ENCODE peak calls at places on chromosomes 3 and 15, in nine cellular contexts. One of them, this sample, is unnamed.

GRCh38 chr3:53464424-53464823 is 30.0 kb upstream of the CACNA1D start:
- DNase-seq in astrocyte: no peak
- DNase-seq in cerebellar cortex: no peak
- DNase-seq in G401: no peak
- DNase-seq in CD4-positive, alpha-beta T cell: no peak
- DNase-seq in tibial artery: no peak
- DNase-seq in naive B cell: no peak
- DNase-seq in stimulated activated CD8-positive, alpha-beta memory T cell treated with anti-CD3 and anti-CD28 coated beads, Interleukin-4, amount 100 ng/mL, for 1 hour: no peak
- DNase-seq in GM12865: no peak
- DNase-seq in this sample: no peak

GRCh38 chr3:100954990-100955389 is 38.2 kb downstream of the ABI3BP start:
- DNase-seq in astrocyte: peak
- DNase-seq in cerebellar cortex: no peak
- DNase-seq in G401: no peak
- DNase-seq in CD4-positive, alpha-beta T cell: no peak
- DNase-seq in tibial artery: peak
- DNase-seq in naive B cell: no peak
- DNase-seq in stimulated activated CD8-positive, alpha-beta memory T cell treated with anti-CD3 and anti-CD28 coated beads, Interleukin-4, amount 100 ng/mL, for 1 hour: no peak
- DNase-seq in GM12865: no peak
- DNase-seq in this sample: peak

GRCh38 chr3:37626722-37627565 is 234.7 kb upstream of the CTDSPL start:
- DNase-seq in astrocyte: no peak
- DNase-seq in cerebellar cortex: no peak
- DNase-seq in G401: no peak
- DNase-seq in CD4-positive, alpha-beta T cell: no peak
- DNase-seq in tibial artery: no peak
- DNase-seq in naive B cell: no peak
- DNase-seq in stimulated activated CD8-positive, alpha-beta memory T cell treated with anti-CD3 and anti-CD28 coated beads, Interleukin-4, amount 100 ng/mL, for 1 hour: no peak
- DNase-seq in GM12865: no peak
- DNase-seq in this sample: no peak

GRCh38 chr3:187833799-187834578 is 88.7 kb upstream of the BCL6 start:
- DNase-seq in astrocyte: no peak
- DNase-seq in cerebellar cortex: no peak
- DNase-seq in G401: no peak
- DNase-seq in CD4-positive, alpha-beta T cell: no peak
- DNase-seq in tibial artery: no peak
- DNase-seq in naive B cell: no peak
- DNase-seq in stimulated activated CD8-positive, alpha-beta memory T cell treated with anti-CD3 and anti-CD28 coated beads, Interleukin-4, amount 100 ng/mL, for 1 hour: no peak
- DNase-seq in GM12865: peak
- DNase-seq in this sample: no peak

GRCh38 chr15:82966671-82967071 is 14.2 kb upstream of the HOMER2 start:
- DNase-seq in astrocyte: no peak
- DNase-seq in cerebellar cortex: no peak
- DNase-seq in G401: no peak
- DNase-seq in CD4-positive, alpha-beta T cell: no peak
- DNase-seq in tibial artery: no peak
- DNase-seq in naive B cell: no peak
- DNase-seq in stimulated activated CD8-positive, alpha-beta memory T cell treated with anti-CD3 and anti-CD28 coated beads, Interleukin-4, amount 100 ng/mL, for 1 hour: no peak
- DNase-seq in GM12865: peak
- DNase-seq in this sample: no peak

GRCh38 chr3:135926664-135927063 is 38.9 kb upstream of the PPP2R3A start:
- DNase-seq in astrocyte: no peak
- DNase-seq in cerebellar cortex: no peak
- DNase-seq in G401: no peak
- DNase-seq in CD4-positive, alpha-beta T cell: no peak
- DNase-seq in tibial artery: no peak
- DNase-seq in naive B cell: no peak
- DNase-seq in stimulated activated CD8-positive, alpha-beta memory T cell treated with anti-CD3 and anti-CD28 coated beads, Interleukin-4, amount 100 ng/mL, for 1 hour: no peak
- DNase-seq in GM12865: no peak
- DNase-seq in this sample: no peak

GRCh38 chr3:128616516-128617269 is 33.9 kb downstream of the RPN1 start:
- DNase-seq in astrocyte: no peak
- DNase-seq in cerebellar cortex: no peak
- DNase-seq in G401: no peak
- DNase-seq in CD4-positive, alpha-beta T cell: no peak
- DNase-seq in tibial artery: no peak
- DNase-seq in naive B cell: no peak
- DNase-seq in stimulated activated CD8-positive, alpha-beta memory T cell treated with anti-CD3 and anti-CD28 coated beads, Interleukin-4, amount 100 ng/mL, for 1 hour: no peak
- DNase-seq in GM12865: no peak
- DNase-seq in this sample: no peak

GRCh38 chr15:68655686-68656437 is 77.1 kb downstream of the CORO2B start:
- DNase-seq in astrocyte: no peak
- DNase-seq in cerebellar cortex: no peak
- DNase-seq in G401: no peak
- DNase-seq in CD4-positive, alpha-beta T cell: no peak
- DNase-seq in tibial artery: peak
- DNase-seq in naive B cell: no peak
- DNase-seq in stimulated activated CD8-positive, alpha-beta memory T cell treated with anti-CD3 and anti-CD28 coated beads, Interleukin-4, amount 100 ng/mL, for 1 hour: no peak
- DNase-seq in GM12865: no peak
- DNase-seq in this sample: no peak

GRCh38 chr3:149908558-149908957 is 62.1 kb downstream of the PFN2 start:
- DNase-seq in astrocyte: no peak
- DNase-seq in cerebellar cortex: no peak
- DNase-seq in G401: no peak
- DNase-seq in CD4-positive, alpha-beta T cell: no peak
- DNase-seq in tibial artery: no peak
- DNase-seq in naive B cell: no peak
- DNase-seq in stimulated activated CD8-positive, alpha-beta memory T cell treated with anti-CD3 and anti-CD28 coated beads, Interleukin-4, amount 100 ng/mL, for 1 hour: no peak
- DNase-seq in GM12865: no peak
- DNase-seq in this sample: no peak

GRCh38 chr3:134428396-134428795 is 54.1 kb upstream of the AMOTL2 start:
- DNase-seq in astrocyte: peak
- DNase-seq in cerebellar cortex: no peak
- DNase-seq in G401: no peak
- DNase-seq in CD4-positive, alpha-beta T cell: no peak
- DNase-seq in tibial artery: no peak
- DNase-seq in naive B cell: no peak
- DNase-seq in stimulated activated CD8-positive, alpha-beta memory T cell treated with anti-CD3 and anti-CD28 coated beads, Interleukin-4, amount 100 ng/mL, for 1 hour: no peak
- DNase-seq in GM12865: no peak
- DNase-seq in this sample: no peak

GRCh38 chr3:188164248-188164687 is 10.3 kb downstream of the LPP start:
- DNase-seq in astrocyte: no peak
- DNase-seq in cerebellar cortex: no peak
- DNase-seq in G401: no peak
- DNase-seq in CD4-positive, alpha-beta T cell: no peak
- DNase-seq in tibial artery: no peak
- DNase-seq in naive B cell: no peak
- DNase-seq in stimulated activated CD8-positive, alpha-beta memory T cell treated with anti-CD3 and anti-CD28 coated beads, Interleukin-4, amount 100 ng/mL, for 1 hour: no peak
- DNase-seq in GM12865: no peak
- DNase-seq in this sample: no peak

GRCh38 chr3:57006048-57006709 is 54.3 kb upstream of the SPATA12 start:
- DNase-seq in astrocyte: no peak
- DNase-seq in cerebellar cortex: no peak
- DNase-seq in G401: no peak
- DNase-seq in CD4-positive, alpha-beta T cell: no peak
- DNase-seq in tibial artery: no peak
- DNase-seq in naive B cell: no peak
- DNase-seq in stimulated activated CD8-positive, alpha-beta memory T cell treated with anti-CD3 and anti-CD28 coated beads, Interleukin-4, amount 100 ng/mL, for 1 hour: no peak
- DNase-seq in GM12865: no peak
- DNase-seq in this sample: no peak

GRCh38 chr3:123034120-123034519 is 6.6 kb upstream of the SEMA5B start:
- DNase-seq in astrocyte: no peak
- DNase-seq in cerebellar cortex: no peak
- DNase-seq in G401: no peak
- DNase-seq in CD4-positive, alpha-beta T cell: no peak
- DNase-seq in tibial artery: no peak
- DNase-seq in naive B cell: no peak
- DNase-seq in stimulated activated CD8-positive, alpha-beta memory T cell treated with anti-CD3 and anti-CD28 coated beads, Interleukin-4, amount 100 ng/mL, for 1 hour: no peak
- DNase-seq in GM12865: no peak
- DNase-seq in this sample: no peak

GRCh38 chr3:134407247-134407640 is 33.0 kb upstream of the AMOTL2 start:
- DNase-seq in astrocyte: no peak
- DNase-seq in cerebellar cortex: no peak
- DNase-seq in G401: peak
- DNase-seq in CD4-positive, alpha-beta T cell: no peak
- DNase-seq in tibial artery: peak
- DNase-seq in naive B cell: no peak
- DNase-seq in stimulated activated CD8-positive, alpha-beta memory T cell treated with anti-CD3 and anti-CD28 coated beads, Interleukin-4, amount 100 ng/mL, for 1 hour: no peak
- DNase-seq in GM12865: no peak
- DNase-seq in this sample: peak

GRCh38 chr15:25175789-25176615 is 221.2 kb downstream of the SNRPN start:
- DNase-seq in astrocyte: no peak
- DNase-seq in cerebellar cortex: no peak
- DNase-seq in G401: no peak
- DNase-seq in CD4-positive, alpha-beta T cell: no peak
- DNase-seq in tibial artery: peak
- DNase-seq in naive B cell: no peak
- DNase-seq in stimulated activated CD8-positive, alpha-beta memory T cell treated with anti-CD3 and anti-CD28 coated beads, Interleukin-4, amount 100 ng/mL, for 1 hour: no peak
- DNase-seq in GM12865: no peak
- DNase-seq in this sample: no peak

GRCh38 chr15:43920815-43921214 is 94.0 kb downstream of the WDR76 start:
- DNase-seq in astrocyte: peak
- DNase-seq in cerebellar cortex: peak
- DNase-seq in G401: peak
- DNase-seq in CD4-positive, alpha-beta T cell: no peak
- DNase-seq in tibial artery: no peak
- DNase-seq in naive B cell: no peak
- DNase-seq in stimulated activated CD8-positive, alpha-beta memory T cell treated with anti-CD3 and anti-CD28 coated beads, Interleukin-4, amount 100 ng/mL, for 1 hour: no peak
- DNase-seq in GM12865: peak
- DNase-seq in this sample: no peak

GRCh38 chr15:92809880-92810361 is 90.2 kb upstream of the CHD2 start:
- DNase-seq in astrocyte: peak
- DNase-seq in cerebellar cortex: peak
- DNase-seq in G401: peak
- DNase-seq in CD4-positive, alpha-beta T cell: peak
- DNase-seq in tibial artery: no peak
- DNase-seq in naive B cell: peak
- DNase-seq in stimulated activated CD8-positive, alpha-beta memory T cell treated with anti-CD3 and anti-CD28 coated beads, Interleukin-4, amount 100 ng/mL, for 1 hour: no peak
- DNase-seq in GM12865: peak
- DNase-seq in this sample: no peak

GRCh38 chr3:151278223-151278622 is at the start of gene P2RY14:
- DNase-seq in astrocyte: no peak
- DNase-seq in cerebellar cortex: no peak
- DNase-seq in G401: no peak
- DNase-seq in CD4-positive, alpha-beta T cell: no peak
- DNase-seq in tibial artery: no peak
- DNase-seq in naive B cell: peak
- DNase-seq in stimulated activated CD8-positive, alpha-beta memory T cell treated with anti-CD3 and anti-CD28 coated beads, Interleukin-4, amount 100 ng/mL, for 1 hour: no peak
- DNase-seq in GM12865: peak
- DNase-seq in this sample: no peak

GRCh38 chr3:130854208-130854864 is 39.5 kb upstream of the ATP2C1 start:
- DNase-seq in astrocyte: no peak
- DNase-seq in cerebellar cortex: no peak
- DNase-seq in G401: no peak
- DNase-seq in CD4-positive, alpha-beta T cell: no peak
- DNase-seq in tibial artery: no peak
- DNase-seq in naive B cell: no peak
- DNase-seq in stimulated activated CD8-positive, alpha-beta memory T cell treated with anti-CD3 and anti-CD28 coated beads, Interleukin-4, amount 100 ng/mL, for 1 hour: no peak
- DNase-seq in GM12865: peak
- DNase-seq in this sample: no peak

GRCh38 chr15:47288794-47289193 is 428.5 kb upstream of the SEMA6D start:
- DNase-seq in astrocyte: no peak
- DNase-seq in cerebellar cortex: no peak
- DNase-seq in G401: no peak
- DNase-seq in CD4-positive, alpha-beta T cell: no peak
- DNase-seq in tibial artery: no peak
- DNase-seq in naive B cell: no peak
- DNase-seq in stimulated activated CD8-positive, alpha-beta memory T cell treated with anti-CD3 and anti-CD28 coated beads, Interleukin-4, amount 100 ng/mL, for 1 hour: no peak
- DNase-seq in GM12865: no peak
- DNase-seq in this sample: no peak

GRCh38 chr3:197555281-197556261 is at the start of gene BDH1:
- DNase-seq in astrocyte: peak
- DNase-seq in cerebellar cortex: peak
- DNase-seq in G401: peak
- DNase-seq in CD4-positive, alpha-beta T cell: peak
- DNase-seq in tibial artery: no peak
- DNase-seq in naive B cell: peak
- DNase-seq in stimulated activated CD8-positive, alpha-beta memory T cell treated with anti-CD3 and anti-CD28 coated beads, Interleukin-4, amount 100 ng/mL, for 1 hour: peak
- DNase-seq in GM12865: peak
- DNase-seq in this sample: no peak

GRCh38 chr3:169575381-169575780 is 88.1 kb downstream of the MECOM start:
- DNase-seq in astrocyte: peak
- DNase-seq in cerebellar cortex: no peak
- DNase-seq in G401: no peak
- DNase-seq in CD4-positive, alpha-beta T cell: no peak
- DNase-seq in tibial artery: no peak
- DNase-seq in naive B cell: no peak
- DNase-seq in stimulated activated CD8-positive, alpha-beta memory T cell treated with anti-CD3 and anti-CD28 coated beads, Interleukin-4, amount 100 ng/mL, for 1 hour: no peak
- DNase-seq in GM12865: no peak
- DNase-seq in this sample: peak

GRCh38 chr15:78243491-78243941 is 9.2 kb upstream of the ACSBG1 start:
- DNase-seq in astrocyte: peak
- DNase-seq in cerebellar cortex: peak
- DNase-seq in G401: peak
- DNase-seq in CD4-positive, alpha-beta T cell: no peak
- DNase-seq in tibial artery: no peak
- DNase-seq in naive B cell: no peak
- DNase-seq in stimulated activated CD8-positive, alpha-beta memory T cell treated with anti-CD3 and anti-CD28 coated beads, Interleukin-4, amount 100 ng/mL, for 1 hour: no peak
- DNase-seq in GM12865: no peak
- DNase-seq in this sample: no peak